ENCODE peak calls at places on chromosomes 5 and 9, in six cellular contexts. X is A549, Z is hypothalamus, U is GM12892, R is EL, B is AG08396. T is an unnamed sample.
A peak's percentile ranks its signal among the peaks of the same experiment; 100 is the strongest.

GRCh38 chr9:19807182-19807892 is 18.5 kb upstream of the SLC24A2 start:
- DNase-seq in R (no peak), B (no peak), Z (no peak), X (no peak), U (no peak), T (no peak)

GRCh38 chr5:150584561-150585335 is 55.7 kb upstream of the SYNPO start:
- DNase-seq in U (no peak), X (no peak), Z (no peak), R (no peak), B (no peak), T (no peak)

GRCh38 chr9:21974542-21975409 is 19.4 kb downstream of the CDKN2A start:
- DNase-seq in X (no peak), R (peak; percentile 96), B (peak; percentile 76), Z (no peak), U (no peak), T (no peak)

GRCh38 chr5:11252523-11252922 is 491.5 kb upstream of the DAP start:
- DNase-seq in Z (no peak), X (no peak), R (no peak), U (no peak), B (no peak), T (no peak)

GRCh38 chr5:88470746-88471145 is 202.1 kb upstream of the TMEM161B start:
- DNase-seq in R (no peak), X (no peak), Z (no peak), B (no peak), U (no peak), T (no peak)

GRCh38 chr9:110255417-110256141 is 728 bp downstream of the TXN start:
- DNase-seq in U (peak; percentile 34), X (peak; percentile 61), Z (peak; percentile 29), R (peak; percentile 71), B (peak; percentile 45), T (peak; percentile 61)

GRCh38 chr9:4666042-4666699 is at the start of gene SPATA6L:
- DNase-seq in R (peak; percentile 63), B (peak; percentile 61), X (peak; percentile 63), Z (peak; percentile 41), U (peak; percentile 41), T (peak; percentile 40)

GRCh38 chr5:175896641-175897040 is 25.3 kb downstream of the CPLX2 start:
- DNase-seq in B (no peak), X (no peak), R (no peak), U (no peak), Z (no peak), T (no peak)

GRCh38 chr9:14361074-14361473 is 47.1 kb upstream of the NFIB start:
- DNase-seq in U (no peak), X (no peak), B (no peak), R (no peak), Z (no peak), T (peak; percentile 33)

GRCh38 chr5:154193176-154193575 is 2.6 kb downstream of the GALNT10 start:
- DNase-seq in B (no peak), U (no peak), R (no peak), X (no peak), Z (peak; percentile 79), T (no peak)

GRCh38 chr9:17291766-17292165 is 156.9 kb downstream of the CNTLN start:
- DNase-seq in X (no peak), B (no peak), R (peak; percentile 26), U (no peak), Z (no peak), T (peak; percentile 18)

GRCh38 chr9:70250221-70250620 is 8.6 kb upstream of the SMC5 start:
- DNase-seq in X (no peak), B (no peak), R (no peak), Z (no peak), U (no peak), T (no peak)

GRCh38 chr9:124054671-124055212 is 43.2 kb downstream of the LHX2 start:
- DNase-seq in U (no peak), B (peak; percentile 83), R (peak; percentile 86), Z (no peak), X (peak; percentile 36), T (peak; percentile 92)

GRCh38 chr5:154794525-154795234 is 39.5 kb downstream of the LARP1 start:
- DNase-seq in B (peak; percentile 52), X (no peak), U (no peak), R (peak; percentile 64), Z (no peak), T (peak; percentile 80)

GRCh38 chr5:1086871-1087270 is 25.0 kb downstream of the SLC12A7 start:
- DNase-seq in R (no peak), U (no peak), Z (no peak), B (no peak), X (no peak), T (no peak)

GRCh38 chr5:159576902-159577301 is 246.6 kb upstream of the IL12B start:
- DNase-seq in Z (no peak), B (no peak), R (no peak), U (no peak), X (no peak), T (no peak)

GRCh38 chr5:172164773-172165212 is 23.2 kb downstream of the STK10 start:
- DNase-seq in R (no peak), U (no peak), B (peak; percentile 42), Z (peak; percentile 42), X (no peak), T (peak; percentile 37)

GRCh38 chr5:122805481-122805880 is 30.6 kb downstream of the SNX2 start:
- DNase-seq in B (peak; percentile 7), Z (no peak), R (peak; percentile 38), U (no peak), X (peak; percentile 2), T (peak; percentile 43)

GRCh38 chr5:128216860-128217531 is 133.4 kb downstream of the SLC12A2 start:
- DNase-seq in Z (no peak), B (peak; percentile 45), X (no peak), U (no peak), R (peak; percentile 75), T (peak; percentile 58)

GRCh38 chr9:136535070-136535469 is 10.8 kb downstream of the NOTCH1 start:
- DNase-seq in U (no peak), B (no peak), X (no peak), R (no peak), Z (no peak), T (no peak)

GRCh38 chr5:672329-673139 is 20.6 kb downstream of the TPPP start:
- DNase-seq in Z (peak; percentile 67), X (peak; percentile 95), R (peak; percentile 64), B (peak; percentile 81), U (no peak), T (peak; percentile 70)

GRCh38 chr9:5651246-5651645 is 22.3 kb downstream of the RIC1 start:
- DNase-seq in R (peak; percentile 49), X (no peak), U (no peak), B (no peak), Z (no peak), T (peak; percentile 37)

GRCh38 chr5:169876376-169876775 is 103.9 kb downstream of the INSYN2B start:
- DNase-seq in U (no peak), X (no peak), Z (no peak), R (peak; percentile 37), B (peak; percentile 33), T (peak; percentile 28)

GRCh38 chr5:31880460-31880859 is 241.5 kb downstream of the PDZD2 start:
- DNase-seq in B (no peak), R (no peak), X (no peak), Z (no peak), U (no peak), T (no peak)

GRCh38 chr5:176401281-176402205 is 13.0 kb downstream of the HIGD2A start:
- DNase-seq in U (no peak), R (no peak), X (no peak), Z (no peak), B (no peak), T (no peak)

GRCh38 chr5:128213340-128213739 is 129.8 kb downstream of the SLC12A2 start:
- DNase-seq in X (peak; percentile 75), R (peak; percentile 66), U (no peak), B (peak; percentile 39), Z (peak; percentile 26), T (peak; percentile 88)

GRCh38 chr5:155522540-155522939 is 509.0 kb downstream of the KIF4B start:
- DNase-seq in B (no peak), X (no peak), Z (no peak), R (no peak), U (no peak), T (no peak)

GRCh38 chr5:76657091-76657490 is 33.9 kb upstream of the F2RL2 start:
- DNase-seq in Z (no peak), R (no peak), X (no peak), U (no peak), B (no peak), T (no peak)

GRCh38 chr5:135030123-135030517 is 3.9 kb downstream of the PITX1 start:
- DNase-seq in Z (no peak), R (no peak), B (no peak), X (no peak), U (no peak), T (no peak)

GRCh38 chr5:33037101-33037500 is 326.0 kb downstream of the NPR3 start:
- DNase-seq in X (no peak), Z (no peak), U (no peak), B (no peak), R (no peak), T (peak; percentile 59)

GRCh38 chr5:59712836-59713487 is 180.6 kb downstream of the PDE4D start:
- DNase-seq in B (no peak), X (peak; percentile 67), U (no peak), R (no peak), Z (no peak), T (peak; percentile 4)

GRCh38 chr9:105842023-105842644 is 147.8 kb downstream of the TMEM38B start:
- DNase-seq in R (peak; percentile 33), Z (peak; percentile 7), U (no peak), B (peak; percentile 37), X (peak; percentile 47), T (peak; percentile 41)

GRCh38 chr5:133410335-133410828 is 202.0 kb downstream of the FSTL4 start:
- DNase-seq in R (no peak), U (no peak), B (no peak), X (no peak), Z (no peak), T (no peak)

GRCh38 chr5:138932171-138932810 is 57.2 kb upstream of the LRRTM2 start:
- DNase-seq in B (no peak), U (no peak), X (peak; percentile 44), R (no peak), Z (no peak), T (no peak)

T was measured in fibroblast of the aortic adventitia.